ENCODE peak calls at places on chromosomes 1 and 21, in eight cellular contexts. One of them, this sample, is unnamed.
A peak's percentile ranks its signal among the peaks of the same experiment; 100 is the strongest.

GRCh38 chr1:44084998-44085675 is 33.5 kb upstream of the KLF17 start:
- DNase-seq in lower leg skin: no peak
- DNase-seq in hypothalamus: no peak
- DNase-seq in stimulated activated effector memory CD8-positive, alpha-beta T cell treated with anti-CD3 and anti-CD28 coated beads, Interleukin-12 subunit alpha, Interleukin-12 subunit beta, amount 100 ng/mL, for 72 hours: no peak
- DNase-seq in amygdala: no peak
- DNase-seq in HS-5: peak; percentile 85
- DNase-seq in activated T-helper 1 cell treated with anti-CD3 and anti-CD28 coated beads, Interleukin-12 subunit alpha, Interleukin-12 subunit beta, Interleukin-2, Interleukin-4 antibody, amounts not matched to agents 30 ng/mL and 10 ng/mL and 1 ng/mL, durations not matched to agents 14 hours and 24 hours and 36 hours: no peak
- DNase-seq in cerebellum: no peak
- DNase-seq in this sample: no peak

GRCh38 chr21:45533731-45534571 is 8.3 kb downstream of the SLC19A1 start:
- DNase-seq in cerebellum: no peak
- DNase-seq in hypothalamus: peak; percentile 52
- DNase-seq in HS-5: no peak
- DNase-seq in lower leg skin: peak; percentile 81
- DNase-seq in stimulated activated effector memory CD8-positive, alpha-beta T cell treated with anti-CD3 and anti-CD28 coated beads, Interleukin-12 subunit alpha, Interleukin-12 subunit beta, amount 100 ng/mL, for 72 hours: no peak
- DNase-seq in amygdala: no peak
- DNase-seq in activated T-helper 1 cell treated with anti-CD3 and anti-CD28 coated beads, Interleukin-12 subunit alpha, Interleukin-12 subunit beta, Interleukin-2, Interleukin-4 antibody, amounts not matched to agents 30 ng/mL and 10 ng/mL and 1 ng/mL, durations not matched to agents 14 hours and 24 hours and 36 hours: no peak
- DNase-seq in this sample: no peak

GRCh38 chr1:46616277-46617107 is at the start of gene MOB3C:
- DNase-seq in HS-5: peak; percentile 41
- DNase-seq in lower leg skin: peak; percentile 95
- DNase-seq in stimulated activated effector memory CD8-positive, alpha-beta T cell treated with anti-CD3 and anti-CD28 coated beads, Interleukin-12 subunit alpha, Interleukin-12 subunit beta, amount 100 ng/mL, for 72 hours: peak; percentile 45
- DNase-seq in cerebellum: peak; percentile 92
- DNase-seq in activated T-helper 1 cell treated with anti-CD3 and anti-CD28 coated beads, Interleukin-12 subunit alpha, Interleukin-12 subunit beta, Interleukin-2, Interleukin-4 antibody, amounts not matched to agents 30 ng/mL and 10 ng/mL and 1 ng/mL, durations not matched to agents 14 hours and 24 hours and 36 hours: peak; percentile 51
- DNase-seq in amygdala: peak; percentile 45
- DNase-seq in hypothalamus: peak; percentile 77
- DNase-seq in this sample: no peak

GRCh38 chr1:71565831-71566230 is 485.0 kb upstream of the ZRANB2 start:
- DNase-seq in stimulated activated effector memory CD8-positive, alpha-beta T cell treated with anti-CD3 and anti-CD28 coated beads, Interleukin-12 subunit alpha, Interleukin-12 subunit beta, amount 100 ng/mL, for 72 hours: no peak
- DNase-seq in hypothalamus: no peak
- DNase-seq in HS-5: no peak
- DNase-seq in amygdala: no peak
- DNase-seq in lower leg skin: no peak
- DNase-seq in cerebellum: peak; percentile 19
- DNase-seq in activated T-helper 1 cell treated with anti-CD3 and anti-CD28 coated beads, Interleukin-12 subunit alpha, Interleukin-12 subunit beta, Interleukin-2, Interleukin-4 antibody, amounts not matched to agents 30 ng/mL and 10 ng/mL and 1 ng/mL, durations not matched to agents 14 hours and 24 hours and 36 hours: no peak
- DNase-seq in this sample: no peak

GRCh38 chr1:41892211-41892840 is 26.4 kb downstream of the HIVEP3 start:
- DNase-seq in amygdala: no peak
- DNase-seq in HS-5: no peak
- DNase-seq in hypothalamus: peak; percentile 13
- DNase-seq in activated T-helper 1 cell treated with anti-CD3 and anti-CD28 coated beads, Interleukin-12 subunit alpha, Interleukin-12 subunit beta, Interleukin-2, Interleukin-4 antibody, amounts not matched to agents 30 ng/mL and 10 ng/mL and 1 ng/mL, durations not matched to agents 14 hours and 24 hours and 36 hours: no peak
- DNase-seq in stimulated activated effector memory CD8-positive, alpha-beta T cell treated with anti-CD3 and anti-CD28 coated beads, Interleukin-12 subunit alpha, Interleukin-12 subunit beta, amount 100 ng/mL, for 72 hours: no peak
- DNase-seq in cerebellum: no peak
- DNase-seq in lower leg skin: no peak
- DNase-seq in this sample: no peak

GRCh38 chr1:63817152-63817667 is 43.4 kb downstream of the ROR1 start:
- DNase-seq in hypothalamus: no peak
- DNase-seq in lower leg skin: no peak
- DNase-seq in activated T-helper 1 cell treated with anti-CD3 and anti-CD28 coated beads, Interleukin-12 subunit alpha, Interleukin-12 subunit beta, Interleukin-2, Interleukin-4 antibody, amounts not matched to agents 30 ng/mL and 10 ng/mL and 1 ng/mL, durations not matched to agents 14 hours and 24 hours and 36 hours: no peak
- DNase-seq in stimulated activated effector memory CD8-positive, alpha-beta T cell treated with anti-CD3 and anti-CD28 coated beads, Interleukin-12 subunit alpha, Interleukin-12 subunit beta, amount 100 ng/mL, for 72 hours: no peak
- DNase-seq in cerebellum: no peak
- DNase-seq in HS-5: no peak
- DNase-seq in amygdala: no peak
- DNase-seq in this sample: peak; percentile 70

GRCh38 chr1:12148160-12148957 is 18.4 kb upstream of the TNFRSF1B start:
- DNase-seq in activated T-helper 1 cell treated with anti-CD3 and anti-CD28 coated beads, Interleukin-12 subunit alpha, Interleukin-12 subunit beta, Interleukin-2, Interleukin-4 antibody, amounts not matched to agents 30 ng/mL and 10 ng/mL and 1 ng/mL, durations not matched to agents 14 hours and 24 hours and 36 hours: no peak
- DNase-seq in cerebellum: no peak
- DNase-seq in hypothalamus: no peak
- DNase-seq in stimulated activated effector memory CD8-positive, alpha-beta T cell treated with anti-CD3 and anti-CD28 coated beads, Interleukin-12 subunit alpha, Interleukin-12 subunit beta, amount 100 ng/mL, for 72 hours: no peak
- DNase-seq in HS-5: no peak
- DNase-seq in amygdala: no peak
- DNase-seq in lower leg skin: no peak
- DNase-seq in this sample: no peak

GRCh38 chr1:211577826-211578639 is 928 bp downstream of the SLC30A1 start:
- DNase-seq in lower leg skin: peak; percentile 95
- DNase-seq in hypothalamus: peak; percentile 63
- DNase-seq in cerebellum: peak; percentile 62
- DNase-seq in HS-5: no peak
- DNase-seq in amygdala: peak; percentile 42
- DNase-seq in activated T-helper 1 cell treated with anti-CD3 and anti-CD28 coated beads, Interleukin-12 subunit alpha, Interleukin-12 subunit beta, Interleukin-2, Interleukin-4 antibody, amounts not matched to agents 30 ng/mL and 10 ng/mL and 1 ng/mL, durations not matched to agents 14 hours and 24 hours and 36 hours: peak; percentile 69
- DNase-seq in stimulated activated effector memory CD8-positive, alpha-beta T cell treated with anti-CD3 and anti-CD28 coated beads, Interleukin-12 subunit alpha, Interleukin-12 subunit beta, amount 100 ng/mL, for 72 hours: peak; percentile 61
- DNase-seq in this sample: no peak

GRCh38 chr1:29128739-29129138 is 5.0 kb upstream of the TMEM200B start:
- DNase-seq in cerebellum: no peak
- DNase-seq in lower leg skin: no peak
- DNase-seq in amygdala: no peak
- DNase-seq in HS-5: no peak
- DNase-seq in activated T-helper 1 cell treated with anti-CD3 and anti-CD28 coated beads, Interleukin-12 subunit alpha, Interleukin-12 subunit beta, Interleukin-2, Interleukin-4 antibody, amounts not matched to agents 30 ng/mL and 10 ng/mL and 1 ng/mL, durations not matched to agents 14 hours and 24 hours and 36 hours: no peak
- DNase-seq in hypothalamus: no peak
- DNase-seq in stimulated activated effector memory CD8-positive, alpha-beta T cell treated with anti-CD3 and anti-CD28 coated beads, Interleukin-12 subunit alpha, Interleukin-12 subunit beta, amount 100 ng/mL, for 72 hours: no peak
- DNase-seq in this sample: no peak

GRCh38 chr1:36159614-36160387 is 3.8 kb downstream of the MAP7D1 start:
- DNase-seq in cerebellum: no peak
- DNase-seq in HS-5: no peak
- DNase-seq in amygdala: no peak
- DNase-seq in activated T-helper 1 cell treated with anti-CD3 and anti-CD28 coated beads, Interleukin-12 subunit alpha, Interleukin-12 subunit beta, Interleukin-2, Interleukin-4 antibody, amounts not matched to agents 30 ng/mL and 10 ng/mL and 1 ng/mL, durations not matched to agents 14 hours and 24 hours and 36 hours: no peak
- DNase-seq in stimulated activated effector memory CD8-positive, alpha-beta T cell treated with anti-CD3 and anti-CD28 coated beads, Interleukin-12 subunit alpha, Interleukin-12 subunit beta, amount 100 ng/mL, for 72 hours: no peak
- DNase-seq in lower leg skin: no peak
- DNase-seq in hypothalamus: peak; percentile 82
- DNase-seq in this sample: no peak

GRCh38 chr1:231073311-231073710 is 33.3 kb upstream of the FAM89A start:
- DNase-seq in hypothalamus: no peak
- DNase-seq in amygdala: no peak
- DNase-seq in HS-5: no peak
- DNase-seq in lower leg skin: no peak
- DNase-seq in activated T-helper 1 cell treated with anti-CD3 and anti-CD28 coated beads, Interleukin-12 subunit alpha, Interleukin-12 subunit beta, Interleukin-2, Interleukin-4 antibody, amounts not matched to agents 30 ng/mL and 10 ng/mL and 1 ng/mL, durations not matched to agents 14 hours and 24 hours and 36 hours: no peak
- DNase-seq in stimulated activated effector memory CD8-positive, alpha-beta T cell treated with anti-CD3 and anti-CD28 coated beads, Interleukin-12 subunit alpha, Interleukin-12 subunit beta, amount 100 ng/mL, for 72 hours: no peak
- DNase-seq in cerebellum: no peak
- DNase-seq in this sample: no peak

GRCh38 chr1:221437924-221438323 is 304.0 kb downstream of the DUSP10 start:
- DNase-seq in amygdala: no peak
- DNase-seq in HS-5: peak; percentile 67
- DNase-seq in hypothalamus: no peak
- DNase-seq in lower leg skin: no peak
- DNase-seq in activated T-helper 1 cell treated with anti-CD3 and anti-CD28 coated beads, Interleukin-12 subunit alpha, Interleukin-12 subunit beta, Interleukin-2, Interleukin-4 antibody, amounts not matched to agents 30 ng/mL and 10 ng/mL and 1 ng/mL, durations not matched to agents 14 hours and 24 hours and 36 hours: no peak
- DNase-seq in cerebellum: no peak
- DNase-seq in stimulated activated effector memory CD8-positive, alpha-beta T cell treated with anti-CD3 and anti-CD28 coated beads, Interleukin-12 subunit alpha, Interleukin-12 subunit beta, amount 100 ng/mL, for 72 hours: no peak
- DNase-seq in this sample: no peak

GRCh38 chr1:160284220-160284781 is 632 bp downstream of the PEX19 start:
- DNase-seq in stimulated activated effector memory CD8-positive, alpha-beta T cell treated with anti-CD3 and anti-CD28 coated beads, Interleukin-12 subunit alpha, Interleukin-12 subunit beta, amount 100 ng/mL, for 72 hours: no peak
- DNase-seq in lower leg skin: no peak
- DNase-seq in activated T-helper 1 cell treated with anti-CD3 and anti-CD28 coated beads, Interleukin-12 subunit alpha, Interleukin-12 subunit beta, Interleukin-2, Interleukin-4 antibody, amounts not matched to agents 30 ng/mL and 10 ng/mL and 1 ng/mL, durations not matched to agents 14 hours and 24 hours and 36 hours: no peak
- DNase-seq in HS-5: peak; percentile 39
- DNase-seq in cerebellum: peak; percentile 20
- DNase-seq in hypothalamus: no peak
- DNase-seq in amygdala: no peak
- DNase-seq in this sample: no peak

GRCh38 chr1:88774151-88774556 is 90.1 kb downstream of the PKN2 start:
- DNase-seq in activated T-helper 1 cell treated with anti-CD3 and anti-CD28 coated beads, Interleukin-12 subunit alpha, Interleukin-12 subunit beta, Interleukin-2, Interleukin-4 antibody, amounts not matched to agents 30 ng/mL and 10 ng/mL and 1 ng/mL, durations not matched to agents 14 hours and 24 hours and 36 hours: no peak
- DNase-seq in hypothalamus: no peak
- DNase-seq in lower leg skin: no peak
- DNase-seq in cerebellum: no peak
- DNase-seq in stimulated activated effector memory CD8-positive, alpha-beta T cell treated with anti-CD3 and anti-CD28 coated beads, Interleukin-12 subunit alpha, Interleukin-12 subunit beta, amount 100 ng/mL, for 72 hours: no peak
- DNase-seq in amygdala: no peak
- DNase-seq in HS-5: no peak
- DNase-seq in this sample: no peak

GRCh38 chr1:207719209-207719608 is 32.6 kb upstream of the CD46 start:
- DNase-seq in lower leg skin: no peak
- DNase-seq in hypothalamus: no peak
- DNase-seq in cerebellum: no peak
- DNase-seq in activated T-helper 1 cell treated with anti-CD3 and anti-CD28 coated beads, Interleukin-12 subunit alpha, Interleukin-12 subunit beta, Interleukin-2, Interleukin-4 antibody, amounts not matched to agents 30 ng/mL and 10 ng/mL and 1 ng/mL, durations not matched to agents 14 hours and 24 hours and 36 hours: no peak
- DNase-seq in stimulated activated effector memory CD8-positive, alpha-beta T cell treated with anti-CD3 and anti-CD28 coated beads, Interleukin-12 subunit alpha, Interleukin-12 subunit beta, amount 100 ng/mL, for 72 hours: no peak
- DNase-seq in amygdala: no peak
- DNase-seq in HS-5: no peak
- DNase-seq in this sample: no peak

GRCh38 chr1:53295746-53296722 is 31.8 kb downstream of the LRP8 start:
- DNase-seq in amygdala: no peak
- DNase-seq in cerebellum: no peak
- DNase-seq in hypothalamus: no peak
- DNase-seq in lower leg skin: no peak
- DNase-seq in HS-5: no peak
- DNase-seq in stimulated activated effector memory CD8-positive, alpha-beta T cell treated with anti-CD3 and anti-CD28 coated beads, Interleukin-12 subunit alpha, Interleukin-12 subunit beta, amount 100 ng/mL, for 72 hours: no peak
- DNase-seq in activated T-helper 1 cell treated with anti-CD3 and anti-CD28 coated beads, Interleukin-12 subunit alpha, Interleukin-12 subunit beta, Interleukin-2, Interleukin-4 antibody, amounts not matched to agents 30 ng/mL and 10 ng/mL and 1 ng/mL, durations not matched to agents 14 hours and 24 hours and 36 hours: no peak
- DNase-seq in this sample: no peak

GRCh38 chr1:243977104-243977503 is 74.0 kb upstream of the ZBTB18 start:
- DNase-seq in stimulated activated effector memory CD8-positive, alpha-beta T cell treated with anti-CD3 and anti-CD28 coated beads, Interleukin-12 subunit alpha, Interleukin-12 subunit beta, amount 100 ng/mL, for 72 hours: no peak
- DNase-seq in lower leg skin: no peak
- DNase-seq in hypothalamus: no peak
- DNase-seq in cerebellum: no peak
- DNase-seq in HS-5: no peak
- DNase-seq in amygdala: no peak
- DNase-seq in activated T-helper 1 cell treated with anti-CD3 and anti-CD28 coated beads, Interleukin-12 subunit alpha, Interleukin-12 subunit beta, Interleukin-2, Interleukin-4 antibody, amounts not matched to agents 30 ng/mL and 10 ng/mL and 1 ng/mL, durations not matched to agents 14 hours and 24 hours and 36 hours: no peak
- DNase-seq in this sample: no peak

GRCh38 chr1:210771131-210771530 is 362.8 kb downstream of the KCNH1 start:
- DNase-seq in cerebellum: no peak
- DNase-seq in amygdala: no peak
- DNase-seq in stimulated activated effector memory CD8-positive, alpha-beta T cell treated with anti-CD3 and anti-CD28 coated beads, Interleukin-12 subunit alpha, Interleukin-12 subunit beta, amount 100 ng/mL, for 72 hours: no peak
- DNase-seq in activated T-helper 1 cell treated with anti-CD3 and anti-CD28 coated beads, Interleukin-12 subunit alpha, Interleukin-12 subunit beta, Interleukin-2, Interleukin-4 antibody, amounts not matched to agents 30 ng/mL and 10 ng/mL and 1 ng/mL, durations not matched to agents 14 hours and 24 hours and 36 hours: no peak
- DNase-seq in hypothalamus: no peak
- DNase-seq in HS-5: no peak
- DNase-seq in lower leg skin: no peak
- DNase-seq in this sample: no peak

GRCh38 chr1:152034654-152035405 is 2.0 kb downstream of the S100A11 start:
- DNase-seq in cerebellum: no peak
- DNase-seq in activated T-helper 1 cell treated with anti-CD3 and anti-CD28 coated beads, Interleukin-12 subunit alpha, Interleukin-12 subunit beta, Interleukin-2, Interleukin-4 antibody, amounts not matched to agents 30 ng/mL and 10 ng/mL and 1 ng/mL, durations not matched to agents 14 hours and 24 hours and 36 hours: peak; percentile 65
- DNase-seq in stimulated activated effector memory CD8-positive, alpha-beta T cell treated with anti-CD3 and anti-CD28 coated beads, Interleukin-12 subunit alpha, Interleukin-12 subunit beta, amount 100 ng/mL, for 72 hours: peak; percentile 51
- DNase-seq in HS-5: peak; percentile 77
- DNase-seq in amygdala: no peak
- DNase-seq in hypothalamus: peak; percentile 0
- DNase-seq in lower leg skin: peak; percentile 89
- DNase-seq in this sample: no peak

GRCh38 chr1:183472488-183473285 is at the start of gene SMG7:
- DNase-seq in HS-5: no peak
- DNase-seq in lower leg skin: peak; percentile 91
- DNase-seq in cerebellum: peak; percentile 46
- DNase-seq in amygdala: no peak
- DNase-seq in hypothalamus: peak; percentile 62
- DNase-seq in activated T-helper 1 cell treated with anti-CD3 and anti-CD28 coated beads, Interleukin-12 subunit alpha, Interleukin-12 subunit beta, Interleukin-2, Interleukin-4 antibody, amounts not matched to agents 30 ng/mL and 10 ng/mL and 1 ng/mL, durations not matched to agents 14 hours and 24 hours and 36 hours: peak; percentile 42
- DNase-seq in stimulated activated effector memory CD8-positive, alpha-beta T cell treated with anti-CD3 and anti-CD28 coated beads, Interleukin-12 subunit alpha, Interleukin-12 subunit beta, amount 100 ng/mL, for 72 hours: no peak
- DNase-seq in this sample: no peak

GRCh38 chr1:112688781-112689193 is 14.3 kb downstream of the MOV10 start:
- DNase-seq in HS-5: no peak
- DNase-seq in stimulated activated effector memory CD8-positive, alpha-beta T cell treated with anti-CD3 and anti-CD28 coated beads, Interleukin-12 subunit alpha, Interleukin-12 subunit beta, amount 100 ng/mL, for 72 hours: no peak
- DNase-seq in cerebellum: no peak
- DNase-seq in activated T-helper 1 cell treated with anti-CD3 and anti-CD28 coated beads, Interleukin-12 subunit alpha, Interleukin-12 subunit beta, Interleukin-2, Interleukin-4 antibody, amounts not matched to agents 30 ng/mL and 10 ng/mL and 1 ng/mL, durations not matched to agents 14 hours and 24 hours and 36 hours: no peak
- DNase-seq in lower leg skin: peak; percentile 68
- DNase-seq in amygdala: no peak
- DNase-seq in hypothalamus: no peak
- DNase-seq in this sample: no peak